ENCODE peak calls at places on chromosome 22, in eight cellular contexts. Z, H, X, P, W, L, F and D are unnamed samples.

GRCh38 chr22:29879738-29880137 is 3.2 kb upstream of the MTMR3 start:
- DNase-seq in Z (no peak), H (peak; percentile 9), X (peak; percentile 7), P (no peak), W (peak; percentile 47), L (no peak), F (peak; percentile 56), D (peak; percentile 22)

GRCh38 chr22:32591620-32592019 is 117.0 kb downstream of the FBXO7 start:
- DNase-seq in Z (no peak), H (peak; percentile 95), X (no peak), P (no peak), W (no peak), L (peak; percentile 60), F (no peak), D (no peak)

GRCh38 chr22:43419371-43420080 is 7.7 kb downstream of the MPPED1 start:
- DNase-seq in Z (no peak), H (no peak), X (no peak), P (no peak), W (no peak), L (no peak), F (no peak), D (no peak)

GRCh38 chr22:17120711-17121234 is 387 bp downstream of the TMEM121B start:
- DNase-seq in Z (no peak), H (no peak), X (peak; percentile 26), P (peak; percentile 42), W (peak; percentile 39), L (no peak), F (no peak), D (no peak)

GRCh38 chr22:44445731-44446130 is 52.3 kb downstream of the RTL6 start:
- DNase-seq in Z (no peak), H (no peak), X (no peak), P (no peak), W (no peak), L (no peak), F (no peak), D (no peak)

GRCh38 chr22:28730146-28730545 is 11.5 kb downstream of the CHEK2 start:
- DNase-seq in Z (no peak), H (no peak), X (no peak), P (no peak), W (no peak), L (no peak), F (no peak), D (no peak)

GRCh38 chr22:48939441-48940265 is 888.0 kb downstream of the BRD1 start:
- DNase-seq in Z (no peak), H (no peak), X (no peak), P (peak; percentile 35), W (no peak), L (no peak), F (no peak), D (no peak)

GRCh38 chr22:22959147-22959827 is 71.7 kb downstream of the IGLL5 start:
- DNase-seq in Z (peak; percentile 50), H (peak; percentile 71), X (peak; percentile 80), P (peak; percentile 86), W (peak; percentile 91), L (peak; percentile 73), F (peak; percentile 67), D (peak; percentile 82)

GRCh38 chr22:50180727-50181521 is 4.8 kb upstream of the TRABD start:
- DNase-seq in Z (no peak), H (no peak), X (no peak), P (no peak), W (no peak), L (no peak), F (no peak), D (no peak)

GRCh38 chr22:27151407-27151806 is 494.0 kb downstream of the MIAT start:
- DNase-seq in Z (no peak), H (no peak), X (no peak), P (no peak), W (peak; percentile 44), L (no peak), F (no peak), D (no peak)

GRCh38 chr22:30614268-30614667 is 7.3 kb downstream of the TCN2 start:
- DNase-seq in Z (no peak), H (no peak), X (no peak), P (no peak), W (no peak), L (no peak), F (no peak), D (no peak)

GRCh38 chr22:50687829-50688228 is 15.2 kb downstream of the SHANK3 start:
- DNase-seq in Z (no peak), H (no peak), X (no peak), P (peak; percentile 20), W (no peak), L (no peak), F (peak; percentile 2), D (no peak)

GRCh38 chr22:26669060-26669481 is 11.7 kb downstream of the MIAT start:
- DNase-seq in Z (no peak), H (peak; percentile 76), X (peak; percentile 37), P (no peak), W (peak; percentile 83), L (peak; percentile 82), F (no peak), D (peak; percentile 40)

GRCh38 chr22:39405346-39406085 is 5.9 kb downstream of the TAB1 start:
- DNase-seq in Z (no peak), H (peak; percentile 48), X (peak; percentile 21), P (no peak), W (no peak), L (peak; percentile 57), F (no peak), D (peak; percentile 45)

GRCh38 chr22:24996420-24996952 is 44.0 kb downstream of the KIAA1671 start:
- DNase-seq in Z (no peak), H (no peak), X (no peak), P (peak; percentile 47), W (peak; percentile 87), L (no peak), F (peak; percentile 88), D (no peak)

GRCh38 chr22:49951986-49952896 is 8.3 kb upstream of the PIM3 start:
- DNase-seq in Z (no peak), H (peak; percentile 89), X (no peak), P (peak; percentile 73), W (no peak), L (peak; percentile 75), F (no peak), D (no peak)